ENCODE peak calls at places on chromosomes 16 and 17, in four cellular contexts. M is CD8-positive, alpha-beta T cell; Q is neural crest cell; Y is testis. Z is an unnamed sample.

GRCh38 chr16:79381552-79382042 is 218.9 kb downstream of the MAF start:
- DNase-seq in M (peak; percentile 13), Q (no peak), Y (no peak), Z (no peak)

GRCh38 chr16:85330694-85331188 is 218.5 kb upstream of the CIBAR2 start:
- DNase-seq in M (no peak), Q (no peak), Y (peak; percentile 61), Z (no peak)

GRCh38 chr17:9108166-9108565 is 86.9 kb downstream of the NTN1 start:
- DNase-seq in M (no peak), Q (no peak), Y (no peak), Z (no peak)

GRCh38 chr16:81885976-81886586 is 107.0 kb downstream of the PLCG2 start:
- DNase-seq in M (peak; percentile 15), Q (peak; percentile 42), Y (no peak), Z (no peak)

GRCh38 chr16:28041615-28042014 is 21.9 kb downstream of the GSG1L start:
- DNase-seq in M (no peak), Q (no peak), Y (no peak), Z (no peak)

GRCh38 chr16:15897386-15897785 is 9.0 kb upstream of the CEP20 start:
- DNase-seq in M (no peak), Q (no peak), Y (no peak), Z (no peak)

GRCh38 chr17:1002771-1003555 is 6.0 kb downstream of the TIMM22 start:
- DNase-seq in M (no peak), Q (no peak), Y (no peak), Z (no peak)

GRCh38 chr17:60170835-60171752 is 21.3 kb downstream of the CA4 start:
- DNase-seq in M (no peak), Q (no peak), Y (no peak), Z (no peak)

GRCh38 chr17:31660684-31661083 is 198.4 kb downstream of the COPRS start:
- DNase-seq in M (no peak), Q (no peak), Y (no peak), Z (no peak)

GRCh38 chr17:58320163-58320558 is 8.4 kb downstream of the TSPOAP1 start:
- DNase-seq in M (no peak), Q (no peak), Y (no peak), Z (no peak)

GRCh38 chr17:58760248-58760647 is 4.6 kb downstream of the PPM1E start:
- DNase-seq in M (no peak), Q (no peak), Y (no peak), Z (no peak)

GRCh38 chr17:14318906-14319205 is 18.0 kb downstream of the HS3ST3B1 start:
- DNase-seq in M (no peak), Q (no peak), Y (no peak), Z (no peak)

GRCh38 chr17:82863941-82864720 is 24.3 kb upstream of the ZNF750 start:
- DNase-seq in M (peak; percentile 88), Q (no peak), Y (no peak), Z (no peak)

GRCh38 chr17:79946352-79947231 is 89.1 kb downstream of the TBC1D16 start:
- DNase-seq in M (no peak), Q (no peak), Y (no peak), Z (peak; percentile 6)

GRCh38 chr16:85275533-85276249 is 163.4 kb upstream of the CIBAR2 start:
- DNase-seq in M (peak; percentile 64), Q (peak; percentile 94), Y (peak; percentile 75), Z (peak; percentile 70)

GRCh38 chr16:76292218-76292617 is 15.0 kb downstream of the CNTNAP4 start:
- DNase-seq in M (no peak), Q (no peak), Y (no peak), Z (no peak)

GRCh38 chr17:57953703-57954420 is 1.4 kb downstream of the CUEDC1 start:
- DNase-seq in M (no peak), Q (no peak), Y (no peak), Z (no peak)

GRCh38 chr16:67481561-67482259 is 753 bp upstream of the ATP6V0D1 start:
- DNase-seq in M (peak; percentile 45), Q (no peak), Y (peak; percentile 61), Z (no peak)

GRCh38 chr17:39899215-39899614 is 19.2 kb downstream of the GSDMB start:
- DNase-seq in M (no peak), Q (no peak), Y (no peak), Z (no peak)

GRCh38 chr16:67115649-67116048 is 5.9 kb downstream of the PHAF1 start:
- DNase-seq in M (no peak), Q (no peak), Y (no peak), Z (no peak)

GRCh38 chr17:74491645-74492044 is 25.2 kb downstream of the CD300A start:
- DNase-seq in M (peak; percentile 10), Q (no peak), Y (no peak), Z (no peak)

GRCh38 chr17:38338535-38338934 is 5.2 kb downstream of the GPR179 start:
- DNase-seq in M (no peak), Q (no peak), Y (no peak), Z (no peak)

GRCh38 chr17:27982688-27983087 is 59.8 kb upstream of the NLK start:
- DNase-seq in M (no peak), Q (no peak), Y (no peak), Z (no peak)

GRCh38 chr16:743794-744500 is 3.1 kb upstream of the CIAO3 start:
- DNase-seq in M (no peak), Q (no peak), Y (no peak), Z (no peak)

GRCh38 chr17:58487589-58488427 is at the start of gene HSF5:
- DNase-seq in M (peak; percentile 75), Q (no peak), Y (peak; percentile 51), Z (no peak)

GRCh38 chr16:21565816-21566669 is 33.3 kb upstream of the METTL9 start:
- DNase-seq in M (no peak), Q (no peak), Y (no peak), Z (no peak)

GRCh38 chr17:40621019-40621418 is 26.6 kb downstream of the SMARCE1 start:
- DNase-seq in M (no peak), Q (no peak), Y (no peak), Z (no peak)

GRCh38 chr17:60156746-60157145 is 7.0 kb downstream of the CA4 start:
- DNase-seq in M (no peak), Q (no peak), Y (no peak), Z (no peak)

GRCh38 chr17:12231027-12231682 is 210.5 kb downstream of the MAP2K4 start:
- DNase-seq in M (no peak), Q (no peak), Y (no peak), Z (no peak)

GRCh38 chr16:19967963-19968362 is 83.3 kb upstream of the GPRC5B start:
- DNase-seq in M (no peak), Q (no peak), Y (no peak), Z (no peak)

GRCh38 chr17:67801626-67802175 is 23.6 kb upstream of the BPTF start:
- DNase-seq in M (no peak), Q (no peak), Y (no peak), Z (no peak)
- TF ChIP-seq CTCF in M (no peak), Q (no peak), Y (no peak), Z (no peak)

GRCh38 chr17:47952181-47953021 is 5.3 kb downstream of the PRR15L start:
- DNase-seq in M (no peak), Q (no peak), Y (no peak), Z (no peak)

GRCh38 chr17:47957591-47958490 is at the start of gene PRR15L:
- DNase-seq in M (no peak), Q (no peak), Y (no peak), Z (no peak)

GRCh38 chr17:47956818-47957590 is 679 bp downstream of the PRR15L start:
- DNase-seq in M (no peak), Q (no peak), Y (no peak), Z (no peak)

GRCh38 chr17:47953945-47954344 is 3.7 kb downstream of the PRR15L start:
- DNase-seq in M (no peak), Q (no peak), Y (no peak), Z (no peak)

GRCh38 chr17:47955497-47956461 is 1.9 kb downstream of the PRR15L start:
- DNase-seq in M (no peak), Q (no peak), Y (no peak), Z (no peak)
- TF ChIP-seq CTCF in M (no peak), Q (no peak), Y (no peak), Z (no peak)

GRCh38 chr16:9415588-9415987 is 324.1 kb downstream of the HAPSTR1 start:
- DNase-seq in M (no peak), Q (no peak), Y (no peak), Z (no peak)
- TF ChIP-seq CTCF in M (no peak), Q (no peak), Y (no peak), Z (no peak)

DNA sequence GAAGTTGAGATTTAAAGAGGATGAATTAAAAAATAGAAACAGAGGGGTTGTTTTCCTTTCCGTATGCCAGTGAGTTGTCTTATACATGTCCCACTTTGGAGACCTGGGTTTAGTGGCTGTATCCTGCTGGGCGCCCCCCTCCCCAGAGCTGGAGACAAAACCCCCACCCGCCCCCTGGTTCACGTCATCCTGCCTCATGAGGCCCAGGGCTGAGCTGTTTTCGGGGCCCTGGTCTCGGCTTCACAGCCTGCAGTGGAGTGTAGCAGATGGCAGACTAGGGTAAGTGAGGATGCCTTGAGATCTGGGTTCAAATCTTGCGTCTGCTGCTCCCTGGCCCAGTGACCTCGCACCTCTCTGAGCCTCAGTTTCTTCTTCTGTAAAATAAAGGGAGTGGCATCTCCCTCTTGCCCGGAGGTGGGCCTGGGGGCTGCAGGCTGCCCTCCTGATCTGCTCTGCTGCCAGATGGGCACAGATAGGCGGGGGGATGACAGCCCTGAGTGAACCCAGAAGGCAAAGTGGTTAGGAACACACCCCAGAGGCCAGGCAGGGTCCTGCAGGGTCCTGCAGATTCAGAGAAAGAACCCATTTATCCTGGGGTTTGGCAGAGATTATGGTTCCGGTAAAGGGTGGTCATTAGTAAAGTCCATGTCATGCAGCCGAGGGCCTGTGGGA is 45.1 kb downstream of the SOCS3 start:
- DNase-seq in M (no peak), Q (no peak), Y (no peak), Z (peak; percentile 31)
- TF ChIP-seq CTCF in M (no peak), Q (peak; percentile 28), Y (no peak), Z (no peak)

DNA sequence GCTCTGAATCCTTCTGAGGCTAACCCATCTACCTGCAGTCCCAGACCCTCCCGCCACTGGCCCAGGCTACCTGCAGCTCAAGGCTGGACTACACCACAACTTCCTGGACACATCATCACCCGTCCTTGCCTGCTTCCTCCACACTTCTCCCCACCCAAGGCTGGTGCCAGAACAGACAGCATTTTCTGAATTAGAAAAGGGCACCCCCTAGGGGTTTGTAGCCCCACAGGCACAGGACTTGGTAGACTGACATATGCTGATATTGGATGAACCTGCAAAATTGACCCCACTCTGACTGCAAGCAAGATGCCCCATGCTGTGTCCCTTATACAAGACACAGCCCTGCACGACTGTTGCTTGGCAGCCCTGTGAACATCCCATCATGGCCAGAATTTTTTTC is 271.5 kb upstream of the C16orf82 start:
- DNase-seq in M (no peak), Q (peak; percentile 5), Y (no peak), Z (no peak)
- TF ChIP-seq CTCF in M (no peak), Q (peak; percentile 42), Y (no peak), Z (no peak)

DNA sequence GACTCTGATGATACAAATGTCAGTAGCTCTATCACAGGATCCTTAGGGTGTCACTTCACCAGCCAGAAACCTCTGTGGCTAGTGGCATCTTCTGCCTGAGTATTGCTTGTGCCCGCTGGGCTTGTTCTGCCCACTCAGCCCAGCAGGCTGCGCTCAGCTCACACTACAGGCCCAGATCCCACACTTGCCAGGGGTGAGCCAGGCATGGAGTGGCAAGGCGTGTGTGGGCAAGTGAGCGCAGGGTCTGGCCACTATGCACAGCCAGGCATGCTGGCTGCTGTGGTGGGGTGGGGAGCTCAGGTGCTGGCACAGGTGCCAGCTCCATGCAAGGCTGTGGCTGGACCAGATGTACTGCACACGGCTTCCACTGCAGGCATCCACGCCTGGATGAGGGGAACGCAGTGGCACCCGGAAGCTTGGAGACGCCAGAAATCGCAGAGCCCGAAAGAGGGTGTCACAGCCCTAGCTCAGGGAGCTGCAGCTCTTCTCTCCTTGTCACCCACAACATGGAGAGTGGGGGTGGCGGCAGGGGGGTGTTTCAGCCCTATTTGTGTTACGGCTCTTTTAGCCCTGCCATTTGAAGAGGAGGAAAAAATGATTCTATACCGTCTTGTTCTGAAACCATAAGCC is 10.2 kb downstream of the CFAP97D1 start:
- DNase-seq in M (no peak), Q (no peak), Y (no peak), Z (no peak)
- TF ChIP-seq CTCF in M (no peak), Q (no peak), Y (no peak), Z (peak; percentile 66)

Z was measured in D721Med.